ENCODE peak calls at places on chromosomes 1 and 21, in ten cellular contexts. P is NCI-H1092 treated with DMSO at 0.1 percent for 48 hours; D is effector CD4-positive, alpha-beta T cell; S is heart right ventricle; Y is kidney glomerular epithelial cell; Z is RWPE1; N is lower lobe of right lung; U is NCI-H774; T is activated T-helper 1 cell treated with anti-CD3 and anti-CD28 coated beads, Interleukin-12 subunit alpha, Interleukin-12 subunit beta, Interleukin-2, Interleukin-4 antibody, amounts not matched to agents 30 ng/mL and 10 ng/mL and 1 ng/mL, durations not matched to agents 14 hours and 24 hours and 36 hours; X is glutamatergic neuron. R is an unnamed sample.

GRCh38 chr1:37085393-37085792 is 51.1 kb upstream of the GRIK3 start:
- DNase-seq in T (no peak), S (no peak), D (no peak), U (no peak), P (peak; percentile 13), Y (no peak), Z (no peak), N (no peak), X (no peak), R (peak; percentile 1)

GRCh38 chr1:165364432-165365133 is 8.1 kb upstream of the LMX1A start:
- DNase-seq in X (no peak), P (peak; percentile 60), U (peak; percentile 3), Z (peak; percentile 81), S (no peak), D (no peak), Y (no peak), N (peak; percentile 50), T (no peak), R (no peak)

GRCh38 chr1:200642481-200642880 is 21.9 kb upstream of the KIF14 start:
- DNase-seq in X (no peak), S (no peak), P (no peak), U (no peak), Y (no peak), Z (no peak), T (no peak), N (no peak), D (no peak), R (no peak)

GRCh38 chr1:183495420-183495819 is 23.1 kb downstream of the SMG7 start:
- DNase-seq in N (no peak), X (no peak), Z (no peak), S (no peak), U (no peak), D (no peak), Y (no peak), P (no peak), T (no peak), R (no peak)

GRCh38 chr1:53860967-53861411 is 22.9 kb upstream of the NDC1 start:
- DNase-seq in X (peak; percentile 24), S (no peak), D (peak; percentile 38), N (no peak), U (peak; percentile 41), P (peak; percentile 23), Y (peak; percentile 46), Z (peak; percentile 59), T (peak; percentile 18), R (peak; percentile 59)

GRCh38 chr1:159161001-159161718 is 10.3 kb upstream of the CADM3 start:
- DNase-seq in T (peak; percentile 20), U (peak; percentile 50), P (peak; percentile 85), Z (peak; percentile 78), N (peak; percentile 64), X (peak; percentile 80), Y (peak; percentile 82), D (peak; percentile 37), S (peak; percentile 50), R (peak; percentile 83)

GRCh38 chr1:225573216-225573615 is 79.7 kb downstream of the ENAH start:
- DNase-seq in X (no peak), S (no peak), Y (no peak), T (no peak), Z (no peak), D (no peak), N (no peak), P (no peak), U (no peak), R (no peak)

GRCh38 chr21:15515908-15516307 is 213.9 kb upstream of the USP25 start:
- DNase-seq in Z (no peak), Y (no peak), X (no peak), T (no peak), N (no peak), D (no peak), U (no peak), P (no peak), S (no peak), R (no peak)

GRCh38 chr1:29330856-29331255 is 94.5 kb downstream of the PTPRU start:
- DNase-seq in S (no peak), T (no peak), D (no peak), P (no peak), Y (no peak), X (no peak), U (no peak), N (no peak), Z (no peak), R (no peak)

GRCh38 chr1:16607433-16607851 is 5.9 kb downstream of the NBPF1 start:
- DNase-seq in N (no peak), X (no peak), T (no peak), Y (no peak), P (no peak), Z (no peak), D (no peak), U (no peak), S (no peak), R (no peak)

GRCh38 chr1:46667782-46668760 is at the start of gene ATPAF1:
- DNase-seq in X (peak; percentile 74), Y (peak; percentile 30), S (peak; percentile 76), Z (peak; percentile 58), U (peak; percentile 90), P (peak; percentile 77), N (peak; percentile 87), D (peak; percentile 25), T (peak; percentile 62), R (peak; percentile 64)

GRCh38 chr1:210076620-210077019 is 138.6 kb downstream of the SYT14 start:
- DNase-seq in N (no peak), X (no peak), Z (no peak), D (no peak), Y (no peak), P (no peak), S (no peak), T (no peak), U (no peak), R (no peak)

R was measured in ACHN.